ENCODE peak calls at places on chromosomes 12 and 14, in five cellular contexts. I is HepG2, F is T47D, K is K562, P is SK-N-SH. B is an unnamed sample.

GRCh38 chr12:107670999-107671643 is 14.5 kb upstream of the PWP1 start:
- DNase-seq in I (peak; percentile 33), F (peak; percentile 37), K (peak; percentile 59), P (no peak), B (peak; percentile 19)

GRCh38 chr12:79927772-79928474 is 7.0 kb downstream of the PPP1R12A start:
- DNase-seq in I (no peak), F (no peak), K (peak; percentile 55), P (no peak), B (no peak)

GRCh38 chr12:22858849-22859569 is 234.0 kb downstream of the ETNK1 start:
- DNase-seq in I (no peak), F (no peak), K (no peak), P (no peak), B (no peak)

GRCh38 chr12:110846615-110847566 is at the start of gene CCDC63:
- DNase-seq in I (peak; percentile 14), F (no peak), K (peak; percentile 57), P (peak; percentile 86), B (peak; percentile 68)

GRCh38 chr12:42809226-42809625 is 219.7 kb upstream of the PRICKLE1 start:
- DNase-seq in I (no peak), F (no peak), K (no peak), P (no peak), B (no peak)

GRCh38 chr12:132537049-132537448 is 47.1 kb downstream of the FBRSL1 start:
- DNase-seq in I (no peak), F (no peak), K (no peak), P (no peak), B (no peak)

GRCh38 chr12:122097641-122098364 is 19.2 kb downstream of the MLXIP start:
- DNase-seq in I (peak; percentile 46), F (peak; percentile 94), K (peak; percentile 96), P (peak; percentile 66), B (no peak)

GRCh38 chr12:25553083-25553482 is at the start of gene LMNTD1:
- DNase-seq in I (no peak), F (no peak), K (no peak), P (no peak), B (no peak)

GRCh38 chr12:85036241-85036707 is at the start of the genes LRRIQ1 and TSPAN19:
- DNase-seq in I (peak; percentile 54), F (peak; percentile 95), K (no peak), P (peak; percentile 71), B (peak; percentile 70)

GRCh38 chr14:49623941-49624806 is 3.6 kb downstream of the MGAT2 start:
- DNase-seq in I (no peak), F (no peak), K (peak; percentile 33), P (no peak), B (no peak)

GRCh38 chr12:13044002-13044858 is at the start of gene FAM234B:
- DNase-seq in I (peak; percentile 40), F (peak; percentile 38), K (peak; percentile 72), P (peak; percentile 94), B (peak; percentile 19)

GRCh38 chr14:92039073-92039719 is 663 bp downstream of the TRIP11 start:
- DNase-seq in I (peak; percentile 77), F (peak; percentile 77), K (peak; percentile 56), P (peak; percentile 65), B (peak; percentile 49)

GRCh38 chr12:24853588-24853987 is 95.3 kb downstream of the BCAT1 start:
- DNase-seq in I (no peak), F (no peak), K (no peak), P (no peak), B (no peak)

GRCh38 chr12:52949413-52950331 is 754 bp downstream of the KRT18 start:
- DNase-seq in I (peak; percentile 98), F (peak; percentile 97), K (peak; percentile 93), P (no peak), B (peak; percentile 84)

GRCh38 chr12:8018666-8019581 is 13.6 kb upstream of the FOXJ2 start:
- DNase-seq in I (peak; percentile 43), F (no peak), K (peak; percentile 67), P (peak; percentile 33), B (peak; percentile 50)

GRCh38 chr14:29085546-29085945 is 319.0 kb downstream of the FOXG1 start:
- DNase-seq in I (peak; percentile 39), F (peak; percentile 60), K (peak; percentile 1), P (peak; percentile 0), B (no peak)

GRCh38 chr12:6460751-6461371 is 9.0 kb downstream of the TAPBPL start:
- DNase-seq in I (no peak), F (no peak), K (no peak), P (no peak), B (no peak)

GRCh38 chr12:6524648-6525047 is 9.7 kb upstream of the GAPDH start:
- DNase-seq in I (no peak), F (no peak), K (no peak), P (no peak), B (no peak)

GRCh38 chr14:65981192-65981843 is 504.9 kb upstream of the CCDC196 start:
- DNase-seq in I (no peak), F (no peak), K (no peak), P (no peak), B (no peak)
- TF ChIP-seq JUND in I (no peak), F (no peak), K (no peak), P (no peak), B (no peak)

DNA sequence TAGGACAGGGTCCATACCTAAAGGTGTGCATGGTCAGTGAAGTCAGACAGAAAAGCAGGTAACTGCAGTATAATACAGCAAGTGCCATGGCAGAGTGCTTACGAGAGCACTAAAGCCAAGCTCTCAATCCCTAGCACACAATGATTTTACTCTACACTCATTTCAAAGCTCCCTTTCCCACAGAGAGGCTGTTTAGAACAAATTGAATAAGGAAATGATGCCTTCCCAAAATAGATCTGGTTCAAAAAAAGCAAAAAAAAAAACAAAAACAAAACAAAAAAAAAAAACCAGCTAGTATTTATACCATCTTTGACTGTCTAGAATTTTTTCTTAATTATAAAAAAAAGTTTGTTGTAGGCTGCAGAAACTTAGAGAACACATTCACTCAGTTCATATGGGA is 74.0 kb downstream of the HECTD4 start:
- DNase-seq in I (no peak), F (no peak), K (no peak), P (no peak), B (no peak)
- TF ChIP-seq JUND in I (no peak), F (no peak), K (no peak), P (no peak), B (no peak)

DNA sequence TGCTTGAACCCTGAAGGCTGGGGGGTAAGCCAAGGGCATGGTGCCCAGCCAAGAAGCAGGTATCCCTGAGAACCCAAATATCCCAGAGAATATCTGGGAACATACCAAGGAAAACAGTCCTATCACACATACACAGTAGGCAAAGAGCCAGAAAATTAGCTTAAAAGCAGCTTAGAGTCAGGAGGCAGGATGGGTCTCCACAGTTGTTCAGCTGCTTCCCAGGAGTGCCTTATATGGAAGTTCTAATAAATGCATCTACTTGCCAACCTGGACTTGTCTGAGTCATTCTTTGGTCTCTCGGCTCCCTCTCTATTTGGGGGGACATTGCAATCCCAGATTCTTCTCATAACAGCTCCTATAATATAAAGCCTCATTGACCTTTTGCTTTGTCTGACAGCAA is 9.0 kb upstream of the GPR135 start:
- DNase-seq in I (no peak), F (no peak), K (no peak), P (no peak), B (no peak)
- TF ChIP-seq JUND in I (no peak), F (no peak), K (no peak), P (no peak), B (no peak)

DNA sequence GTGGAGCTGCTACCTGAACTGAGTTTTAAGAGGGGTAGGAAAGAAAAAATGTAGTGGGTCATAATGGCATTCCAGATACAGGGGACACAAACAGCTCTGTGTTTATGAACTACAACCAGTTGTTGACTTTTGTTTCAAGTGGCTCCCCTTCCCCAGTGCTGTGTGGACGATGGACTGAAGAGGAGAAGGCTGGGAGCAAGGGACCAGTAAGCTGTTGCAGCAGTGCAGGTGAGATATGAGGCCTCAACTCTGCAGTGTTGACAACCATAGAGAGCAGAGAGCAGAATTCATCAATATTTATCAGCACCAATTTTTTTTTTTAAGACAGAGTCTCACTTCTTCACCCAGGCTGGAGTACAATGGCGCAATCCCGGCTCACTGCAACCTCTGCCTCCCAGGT is 46.6 kb downstream of the MDM2 start:
- DNase-seq in I (no peak), F (no peak), K (no peak), P (no peak), B (no peak)
- TF ChIP-seq JUND in I (no peak), F (no peak), K (no peak), P (no peak), B (no peak)

DNA sequence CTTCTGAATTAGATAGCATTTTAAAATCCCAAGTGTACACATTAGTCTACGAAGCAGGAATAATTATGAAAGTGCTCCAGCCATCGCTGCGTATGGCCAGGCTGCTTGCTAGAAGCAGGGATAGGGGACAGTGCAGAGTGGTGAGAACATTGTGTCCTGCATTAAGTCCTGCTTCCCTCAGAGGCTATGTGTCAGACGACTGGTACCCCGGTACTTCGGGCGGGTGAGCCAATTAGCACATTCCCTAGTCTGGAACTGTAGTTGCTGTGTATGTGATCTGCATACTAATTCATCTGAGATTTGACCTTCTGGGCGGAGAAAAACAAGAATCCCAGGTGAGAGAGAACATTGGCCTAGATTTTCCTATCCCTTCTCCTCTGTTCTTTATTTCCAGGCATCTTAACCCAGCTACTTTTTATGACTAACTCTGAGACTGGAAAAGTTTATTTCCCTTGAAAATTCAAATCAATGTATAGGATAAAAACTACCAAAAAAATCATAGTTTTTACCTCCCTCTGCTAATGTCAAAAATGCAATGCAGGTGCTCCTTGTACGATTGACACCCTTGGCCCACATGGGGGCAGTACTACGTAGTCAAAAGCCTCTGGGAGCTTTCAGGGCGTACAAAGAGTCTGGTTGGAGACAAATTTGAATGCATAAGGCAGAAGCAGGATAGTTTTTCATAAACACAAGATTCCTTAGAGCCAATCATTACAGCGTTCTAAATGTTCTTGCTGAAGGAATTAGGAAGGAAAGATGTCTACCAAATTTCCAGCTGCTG is 764.3 kb downstream of the NOVA1 start:
- DNase-seq in I (peak; percentile 46), F (peak; percentile 86), K (peak; percentile 4), P (peak; percentile 3), B (no peak)
- TF ChIP-seq JUND in I (no peak), F (no peak), K (no peak), P (no peak), B (no peak)

GRCh38 chr12:117497407-117497806 is 136.0 kb upstream of the NOS1 start:
- DNase-seq in I (no peak), F (no peak), K (no peak), P (no peak), B (no peak)

GRCh38 chr12:117498880-117499279 is 137.5 kb upstream of the NOS1 start:
- DNase-seq in I (no peak), F (no peak), K (no peak), P (no peak), B (no peak)

GRCh38 chr12:117491711-117492110 is 130.3 kb upstream of the NOS1 start:
- DNase-seq in I (no peak), F (no peak), K (no peak), P (no peak), B (no peak)

GRCh38 chr12:117498256-117498655 is 136.8 kb upstream of the NOS1 start:
- DNase-seq in I (no peak), F (no peak), K (no peak), P (no peak), B (no peak)

GRCh38 chr12:117494833-117495714 is 133.6 kb upstream of the NOS1 start:
- DNase-seq in I (peak; percentile 10), F (peak; percentile 92), K (no peak), P (no peak), B (no peak)
- TF ChIP-seq JUND in I (no peak), F (no peak), K (no peak), P (no peak), B (no peak)

GRCh38 chr12:93879476-93880376 is 202.6 kb downstream of the CRADD start:
- DNase-seq in I (no peak), F (no peak), K (no peak), P (no peak), B (no peak)
- TF ChIP-seq JUND in I (no peak), F (no peak), K (no peak), P (peak; percentile 43), B (no peak)

GRCh38 chr14:78764645-78765044 is 594.5 kb downstream of the NRXN3 start:
- DNase-seq in I (no peak), F (no peak), K (no peak), P (no peak), B (no peak)
- TF ChIP-seq JUND in I (no peak), F (no peak), K (no peak), P (no peak), B (no peak)

B was measured in HCT116.